ENCODE peak calls at places on chromosomes 13 and 19, in four cellular contexts. R, P, X and D are unnamed samples.

GRCh38 chr13:106369091-106369490 is 166.4 kb downstream of the EFNB2 start:
- DNase-seq in R (no peak), P (no peak), X (no peak), D (no peak)

GRCh38 chr13:31807090-31807541 is 67.8 kb downstream of the RXFP2 start:
- DNase-seq in R (no peak), P (no peak), X (no peak), D (no peak)

GRCh38 chr13:44876782-44877324 is 112.4 kb downstream of the NUFIP1 start:
- DNase-seq in X (peak), P (no peak), R (peak), D (no peak)

GRCh38 chr13:109500146-109500773 is 286.1 kb downstream of the IRS2 start:
- DNase-seq in X (no peak), P (peak), R (no peak), D (no peak)

GRCh38 chr19:6216996-6217751 is 62.6 kb downstream of the MLLT1 start:
- DNase-seq in X (peak), P (peak), R (no peak), D (no peak)

GRCh38 chr19:55600336-55601028 is 394 bp downstream of the ZNF524 start:
- DNase-seq in R (no peak), X (peak), P (peak), D (peak)

GRCh38 chr13:102721800-102722231 is 27.0 kb upstream of the METTL21C start:
- DNase-seq in R (no peak), P (no peak), X (no peak), D (no peak)

GRCh38 chr13:91280806-91281205 is 66.7 kb upstream of the MIR17HG start:
- DNase-seq in P (no peak), R (no peak), X (no peak), D (no peak)

GRCh38 chr19:44260343-44260681 is 626 bp downstream of the ZNF233 start:
- DNase-seq in R (no peak), P (peak), X (no peak), D (peak)

GRCh38 chr13:88736026-88736425 is 1064.9 kb downstream of the SLITRK5 start:
- DNase-seq in X (no peak), P (no peak), R (no peak), D (no peak)

GRCh38 chr13:25286969-25287961 is at the start of gene MTMR6:
- DNase-seq in P (peak), R (peak), X (peak), D (peak)

GRCh38 chr19:2333027-2333806 is 4.7 kb downstream of the SPPL2B start:
- DNase-seq in R (no peak), P (no peak), X (no peak), D (no peak)

GRCh38 chr13:105817498-105817897 is 718.0 kb downstream of the EFNB2 start:
- DNase-seq in R (no peak), X (no peak), P (no peak), D (no peak)

GRCh38 chr19:39941615-39942507 is 7.4 kb upstream of the FCGBP start:
- DNase-seq in X (no peak), R (no peak), P (no peak), D (no peak)

GRCh38 chr13:43664700-43665191 is 122.0 kb downstream of the ENOX1 start:
- DNase-seq in R (no peak), X (no peak), P (no peak), D (no peak)

GRCh38 chr13:74836628-74837027 is 645.3 kb downstream of the TBC1D4 start:
- DNase-seq in X (no peak), R (no peak), P (no peak), D (no peak)

GRCh38 chr13:33057019-33057785 is 41.0 kb downstream of the KL start:
- DNase-seq in P (peak), X (no peak), R (no peak), D (peak)

GRCh38 chr13:100102042-100102441 is 13.1 kb downstream of the PCCA start:
- DNase-seq in X (no peak), R (no peak), P (no peak), D (no peak)

GRCh38 chr13:108755084-108755483 is 125.7 kb downstream of the MYO16 start:
- DNase-seq in P (no peak), R (no peak), X (no peak), D (no peak)

GRCh38 chr13:95524270-95524901 is 28.1 kb upstream of the CLDN10 start:
- DNase-seq in P (no peak), X (no peak), R (no peak), D (no peak)

GRCh38 chr19:19540707-19541515 is 2.8 kb downstream of the CILP2 start:
- DNase-seq in X (peak), P (peak), R (peak), D (peak)

GRCh38 chr19:10878253-10878652 is 6.9 kb downstream of the CARM1 start:
- DNase-seq in P (no peak), X (no peak), R (no peak), D (no peak)

GRCh38 chr13:80755925-80756324 is 415.0 kb upstream of the SPRY2 start:
- DNase-seq in X (no peak), P (no peak), R (no peak), D (no peak)

GRCh38 chr13:112545866-112546265 is 42.1 kb downstream of the TUBGCP3 start:
- DNase-seq in R (no peak), P (no peak), X (no peak), D (no peak)

GRCh38 chr13:105573134-105573533 is 962.3 kb downstream of the EFNB2 start:
- DNase-seq in X (no peak), P (no peak), R (no peak), D (no peak)

GRCh38 chr19:36246006-36246391 is 31.1 kb downstream of the ZNF146 start:
- DNase-seq in R (no peak), P (peak), X (no peak), D (no peak)

GRCh38 chr19:24064175-24064574 is 22.8 kb upstream of the ZNF254 start:
- DNase-seq in X (no peak), P (no peak), R (no peak), D (no peak)

GRCh38 chr13:63351081-63351480 is 1935.4 kb upstream of the PCDH20 start:
- DNase-seq in P (no peak), X (no peak), R (no peak), D (no peak)

GRCh38 chr19:45766293-45766918 is 2.6 kb downstream of the SIX5 start:
- DNase-seq in R (no peak), P (peak), X (no peak), D (no peak)

GRCh38 chr13:97911311-97912138 is 42.0 kb upstream of the IPO5 start:
- DNase-seq in R (peak), X (peak), P (peak), D (peak)

GRCh38 chr19:4524808-4525562 is 6.7 kb upstream of the PLIN4 start:
- DNase-seq in R (peak), X (peak), P (peak), D (peak)

GRCh38 chr19:4525563-4526002 is 7.3 kb upstream of the PLIN4 start:
- DNase-seq in P (no peak), X (no peak), R (no peak), D (no peak)

GRCh38 chr19:4521888-4522242 is 3.6 kb upstream of the PLIN4 start:
- DNase-seq in R (no peak), P (no peak), X (no peak), D (no peak)

GRCh38 chr19:4522291-4523002 is 4.2 kb upstream of the PLIN4 start:
- DNase-seq in P (no peak), X (no peak), R (no peak), D (no peak)

DNA sequence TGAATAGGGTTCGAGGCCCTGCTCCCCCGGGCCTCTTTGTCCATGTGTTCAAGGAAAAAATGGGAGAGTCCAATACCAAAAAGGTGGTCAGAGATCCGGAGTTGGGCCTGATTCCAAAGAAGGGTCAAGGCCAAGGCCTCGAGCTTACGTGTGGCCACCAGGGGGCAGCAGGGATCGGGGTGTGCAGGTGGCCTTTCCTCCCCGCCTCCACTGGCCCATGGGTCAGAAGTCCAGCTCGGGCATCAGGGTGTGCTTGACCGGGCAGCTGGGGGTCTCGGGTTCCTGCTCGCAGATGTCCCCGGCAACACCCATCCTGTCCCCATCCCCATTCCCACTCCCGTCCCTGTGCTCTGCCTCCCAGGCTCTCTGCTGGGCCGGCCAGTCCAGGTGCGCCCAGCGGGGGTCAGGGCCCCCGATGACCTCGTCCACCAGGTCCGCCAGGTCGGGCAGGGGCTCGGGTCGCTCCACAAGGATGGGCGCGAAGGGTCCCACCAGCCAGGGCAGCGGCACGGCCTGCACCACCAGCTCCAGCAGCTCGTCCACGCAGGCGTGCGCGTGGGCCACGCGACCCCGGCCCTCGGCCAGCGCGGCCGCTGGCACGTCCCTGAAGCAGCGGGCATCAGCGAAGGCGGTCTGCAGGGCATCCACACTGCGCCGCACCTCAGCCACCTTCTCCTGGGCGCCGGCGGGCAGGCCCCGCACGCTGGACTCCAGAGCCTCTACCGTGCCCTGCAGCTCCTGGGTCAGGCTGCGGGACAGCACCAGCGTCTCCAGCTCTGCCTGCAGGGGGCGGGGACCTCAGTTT is 5.2 kb upstream of the PLIN4 start:
- DNase-seq in P (peak), X (peak), R (peak), D (peak)
- TF ChIP-seq JUND in P (no peak), X (peak), R (no peak), D (no peak)

GRCh38 chr13:53920916-53921315 is 892.3 kb downstream of the OLFM4 start:
- DNase-seq in P (no peak), X (no peak), R (no peak), D (no peak)

GRCh38 chr13:53921473-53921872 is 892.9 kb downstream of the OLFM4 start:
- DNase-seq in R (no peak), P (no peak), X (no peak), D (no peak)
- TF ChIP-seq JUND in R (no peak), P (no peak), X (no peak), D (no peak)

GRCh38 chr13:111217661-111218060 is 102.6 kb downstream of the ARHGEF7 start:
- DNase-seq in R (no peak), P (no peak), X (no peak), D (no peak)

GRCh38 chr13:111219950-111220349 is 100.5 kb upstream of the TEX29 start:
- DNase-seq in P (no peak), R (no peak), X (no peak), D (no peak)

GRCh38 chr13:111216166-111216960 is 101.3 kb downstream of the ARHGEF7 start:
- DNase-seq in R (no peak), P (peak), X (peak), D (peak)

GRCh38 chr13:111215081-111216047 is 100.3 kb downstream of the ARHGEF7 start:
- DNase-seq in P (no peak), X (no peak), R (no peak), D (no peak)

DNA sequence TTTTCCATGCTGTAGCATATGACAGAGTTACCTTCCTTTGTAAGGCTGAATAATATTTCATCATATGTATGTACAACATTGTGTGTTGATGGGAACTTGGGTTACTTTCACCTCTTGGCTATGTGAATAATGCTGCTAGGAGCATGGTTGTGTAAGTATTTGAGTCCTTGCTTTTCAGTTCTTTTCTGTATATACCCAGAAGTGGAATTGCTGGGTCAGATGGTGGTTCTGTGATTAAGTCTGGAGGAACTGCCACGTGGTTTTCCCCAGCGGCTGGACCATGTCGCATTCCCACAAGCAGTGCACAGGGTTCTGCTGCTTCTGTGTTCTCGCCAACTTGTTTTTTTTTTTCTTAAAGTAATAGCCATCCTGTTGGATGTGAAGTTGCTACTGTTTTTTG is 101.1 kb upstream of the TEX29 start:
- DNase-seq in X (no peak), R (no peak), P (no peak), D (no peak)
- TF ChIP-seq JUND in X (no peak), R (no peak), P (no peak), D (no peak)

GRCh38 chr19:53873451-53874383 is 6.0 kb downstream of the MYADM start:
- DNase-seq in X (no peak), R (no peak), P (no peak), D (no peak)

GRCh38 chr19:53874384-53874995 is 6.8 kb downstream of the MYADM start:
- DNase-seq in X (no peak), P (no peak), R (no peak), D (no peak)

GRCh38 chr19:53877361-53877766 is 4.6 kb upstream of the PRKCG start:
- DNase-seq in R (no peak), P (no peak), X (no peak), D (no peak)

GRCh38 chr19:53876651-53877224 is 5.3 kb upstream of the PRKCG start:
- DNase-seq in R (no peak), X (no peak), P (peak), D (no peak)

DNA sequence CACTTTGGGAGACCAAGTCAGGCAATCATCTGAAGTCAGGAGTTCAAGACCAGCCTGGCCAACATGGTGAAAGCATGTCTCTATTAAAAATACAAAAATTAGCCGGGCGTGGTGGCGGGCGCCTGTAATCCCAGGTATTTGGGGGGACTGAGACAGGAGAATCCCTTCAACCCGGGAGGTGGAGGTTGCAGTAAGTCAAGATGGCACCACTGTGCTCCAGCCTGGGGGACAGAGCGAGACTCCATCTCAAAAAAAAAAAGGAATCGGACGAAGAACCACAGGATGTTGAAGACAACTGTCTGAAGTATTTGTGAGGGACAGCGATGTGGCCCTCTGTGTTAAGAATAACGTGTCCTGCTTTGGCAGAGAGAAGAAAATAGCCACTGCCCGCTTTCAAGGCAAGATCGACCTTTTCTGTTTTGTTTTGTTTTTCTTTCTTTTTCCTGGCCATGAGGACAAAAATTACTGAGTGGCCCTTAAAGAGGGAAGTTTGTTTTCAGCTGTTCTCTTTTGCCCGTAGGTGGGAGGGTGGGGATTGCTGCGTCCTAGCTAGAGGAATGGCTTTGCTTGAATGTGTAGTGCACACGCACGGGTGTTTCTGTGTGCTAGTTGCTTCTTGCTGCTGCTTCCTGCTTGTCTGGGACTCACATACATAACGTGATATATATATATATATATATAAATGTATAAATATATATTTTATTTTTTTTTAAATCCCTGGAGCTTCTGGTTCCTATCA is 6.2 kb upstream of the PRKCG start:
- DNase-seq in X (no peak), P (no peak), R (no peak), D (no peak)
- TF ChIP-seq JUND in X (no peak), P (no peak), R (no peak), D (no peak)

DNA sequence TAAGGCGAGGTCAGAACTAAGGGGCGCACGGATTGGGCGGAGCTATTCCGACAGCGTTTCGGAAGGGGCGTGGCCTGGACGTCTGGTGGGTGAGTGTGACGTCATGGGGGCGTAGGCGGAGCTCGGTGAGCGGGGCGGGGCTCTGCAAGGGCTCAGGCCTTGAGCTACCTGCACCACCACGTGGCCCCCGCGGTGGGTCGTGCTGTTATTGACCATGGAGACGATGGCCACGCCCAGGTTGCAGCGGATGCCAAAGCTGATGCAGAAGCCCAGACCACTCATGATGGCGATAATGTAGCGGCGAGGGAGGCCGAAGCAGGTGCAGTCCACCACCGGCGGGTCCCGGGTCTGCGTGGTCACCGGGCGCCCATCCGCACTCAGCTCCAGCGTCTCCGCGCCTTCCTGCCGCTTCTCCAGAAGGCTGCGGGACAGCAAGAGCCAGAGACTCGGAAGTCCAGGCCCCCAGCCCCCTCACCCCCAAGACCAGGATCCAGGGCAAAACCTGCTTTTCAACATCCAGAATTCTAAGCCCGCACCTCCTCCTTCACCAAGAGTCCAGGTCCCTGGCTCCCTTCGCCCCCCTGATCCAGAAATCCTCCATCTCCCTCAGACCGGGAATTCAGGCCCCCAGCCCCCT is 4.8 kb downstream of the SLC17A7 start:
- DNase-seq in P (peak), X (peak), R (no peak), D (no peak)
- TF ChIP-seq JUND in P (no peak), X (peak), R (no peak), D (no peak)